ENCODE peak calls at places on chromosomes 16 and 17, in ten cellular contexts. E is AG04450, X is spleen, N is MM.1S, M is progenitor cell of endocrine pancreas, R is GM13976, P is uterus, W is upper lobe of left lung, Q is heart left ventricle, B is IMR-90. O is an unnamed sample.
A peak's percentile ranks its signal among the peaks of the same experiment; 100 is the strongest.

GRCh38 chr16:26816266-26816665 is 250.5 kb upstream of the C16orf82 start:
- DNase-seq in E (no peak), X (no peak), N (no peak), M (no peak), R (no peak), P (no peak), W (no peak), Q (no peak), B (no peak), O (no peak)

GRCh38 chr16:87835882-87836331 is 33.4 kb downstream of the SLC7A5 start:
- DNase-seq in E (no peak), X (no peak), N (no peak), M (no peak), R (no peak), P (no peak), W (peak; percentile 75), Q (no peak), B (no peak), O (no peak)

GRCh38 chr17:35448214-35448898 is at the start of gene SLFN13:
- DNase-seq in E (no peak), X (peak; percentile 96), N (peak; percentile 93), M (peak; percentile 49), R (peak; percentile 87), P (peak; percentile 54), W (peak; percentile 94), Q (peak; percentile 91), B (peak; percentile 64), O (peak; percentile 93)

GRCh38 chr17:44083250-44083849 is 12.8 kb downstream of the G6PC3 start:
- DNase-seq in E (no peak), X (no peak), N (no peak), M (no peak), R (no peak), P (no peak), W (peak; percentile 50), Q (no peak), B (no peak), O (no peak)

GRCh38 chr17:49834118-49834743 is 13.6 kb downstream of the TAC4 start:
- DNase-seq in E (no peak), X (no peak), N (no peak), M (no peak), R (no peak), P (no peak), W (no peak), Q (no peak), B (peak; percentile 46), O (no peak)

GRCh38 chr17:50909765-50910661 is 43.9 kb upstream of the TOB1 start:
- DNase-seq in E (no peak), X (no peak), N (no peak), M (no peak), R (no peak), P (no peak), W (peak; percentile 45), Q (no peak), B (no peak), O (no peak)

GRCh38 chr16:51408357-51408756 is 257.3 kb upstream of the SALL1 start:
- DNase-seq in E (no peak), X (no peak), N (no peak), M (no peak), R (no peak), P (no peak), W (no peak), Q (no peak), B (peak; percentile 61), O (no peak)

GRCh38 chr17:58202859-58203258 is 10.3 kb downstream of the EPX start:
- DNase-seq in E (no peak), X (no peak), N (no peak), M (no peak), R (peak; percentile 10), P (no peak), W (no peak), Q (no peak), B (no peak), O (no peak)

GRCh38 chr17:80761421-80761871 is 216.8 kb downstream of the RPTOR start:
- DNase-seq in E (no peak), X (no peak), N (no peak), M (no peak), R (no peak), P (no peak), W (no peak), Q (no peak), B (peak; percentile 88), O (no peak)

GRCh38 chr16:25260416-25260815 is 2.8 kb upstream of the ZKSCAN2 start:
- DNase-seq in E (no peak), X (no peak), N (no peak), M (no peak), R (no peak), P (no peak), W (no peak), Q (no peak), B (peak; percentile 34), O (no peak)

DNA sequence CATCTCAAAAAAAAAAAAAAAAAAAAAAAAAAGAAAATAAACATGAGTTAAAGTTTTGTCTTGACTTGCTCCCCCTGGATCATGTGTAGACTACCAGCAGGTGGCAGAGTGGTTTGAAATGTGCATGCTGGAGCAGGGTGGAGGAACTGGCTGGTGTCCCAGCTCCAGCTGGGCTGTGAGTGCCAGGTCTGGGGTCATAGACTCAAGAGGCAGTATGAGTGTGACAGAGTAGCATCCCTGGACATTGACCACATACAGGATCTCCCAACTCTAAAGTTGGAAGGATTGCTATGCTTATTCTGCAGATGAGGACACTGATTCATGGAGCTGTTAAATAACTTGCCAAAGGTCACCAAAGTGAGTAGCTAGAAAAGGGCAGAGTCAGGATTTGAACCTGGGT is 198.0 kb upstream of the MPHOSPH6 start:
- DNase-seq in E (no peak), X (no peak), N (no peak), M (no peak), R (peak; percentile 44), P (no peak), W (no peak), Q (no peak), B (peak; percentile 32), O (no peak)
- TF ChIP-seq CTCF in E (peak; percentile 28), X (peak; percentile 6), N (no peak), M (peak; percentile 45), R (no peak), P (no peak), W (no peak), Q (peak; percentile 30), B (peak; percentile 25), O (peak; percentile 28)

DNA sequence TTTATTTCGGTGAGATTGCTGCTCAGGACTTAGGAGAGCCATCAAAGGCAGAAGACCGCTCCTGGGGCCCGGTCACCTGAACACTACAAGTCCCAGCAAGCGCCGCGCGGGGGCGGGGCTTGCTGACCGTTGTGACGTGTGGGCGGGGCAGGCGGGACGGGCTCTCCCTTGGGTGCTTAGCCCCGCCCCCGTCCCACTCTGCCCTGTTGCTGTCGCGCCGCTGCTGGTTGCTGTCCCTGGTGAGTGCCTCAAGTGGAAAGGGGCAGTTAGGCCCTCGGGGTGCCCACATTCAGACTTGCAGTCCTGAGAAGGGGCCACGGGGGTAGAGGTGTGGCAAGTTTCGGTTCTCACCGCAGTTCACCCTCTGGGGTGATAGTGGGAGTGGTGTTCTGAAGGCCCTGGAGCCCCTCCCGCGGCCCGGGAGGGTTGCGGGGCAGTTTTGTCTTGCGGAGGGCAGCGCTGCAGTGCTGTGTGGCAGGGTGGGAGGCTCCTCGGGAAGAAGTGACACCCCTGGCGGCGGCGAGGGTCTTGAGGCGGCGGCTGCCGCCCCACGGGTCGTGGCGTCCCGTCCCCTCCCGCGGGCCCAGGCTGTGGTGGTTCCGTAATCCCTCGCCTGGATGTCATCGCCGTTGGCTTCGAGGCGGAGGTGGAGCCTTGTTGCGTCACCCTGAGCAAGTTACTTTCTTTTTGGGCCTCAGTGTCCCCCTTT is at the start of gene CALCOCO2:
- DNase-seq in E (peak; percentile 65), X (peak; percentile 98), N (peak; percentile 97), M (peak; percentile 81), R (peak; percentile 97), P (peak; percentile 95), W (peak; percentile 99), Q (peak; percentile 97), B (peak; percentile 89), O (peak; percentile 98)
- TF ChIP-seq CTCF in E (no peak), X (no peak), N (peak; percentile 13), M (no peak), R (no peak), P (no peak), W (peak; percentile 27), Q (no peak), B (no peak), O (no peak)

DNA sequence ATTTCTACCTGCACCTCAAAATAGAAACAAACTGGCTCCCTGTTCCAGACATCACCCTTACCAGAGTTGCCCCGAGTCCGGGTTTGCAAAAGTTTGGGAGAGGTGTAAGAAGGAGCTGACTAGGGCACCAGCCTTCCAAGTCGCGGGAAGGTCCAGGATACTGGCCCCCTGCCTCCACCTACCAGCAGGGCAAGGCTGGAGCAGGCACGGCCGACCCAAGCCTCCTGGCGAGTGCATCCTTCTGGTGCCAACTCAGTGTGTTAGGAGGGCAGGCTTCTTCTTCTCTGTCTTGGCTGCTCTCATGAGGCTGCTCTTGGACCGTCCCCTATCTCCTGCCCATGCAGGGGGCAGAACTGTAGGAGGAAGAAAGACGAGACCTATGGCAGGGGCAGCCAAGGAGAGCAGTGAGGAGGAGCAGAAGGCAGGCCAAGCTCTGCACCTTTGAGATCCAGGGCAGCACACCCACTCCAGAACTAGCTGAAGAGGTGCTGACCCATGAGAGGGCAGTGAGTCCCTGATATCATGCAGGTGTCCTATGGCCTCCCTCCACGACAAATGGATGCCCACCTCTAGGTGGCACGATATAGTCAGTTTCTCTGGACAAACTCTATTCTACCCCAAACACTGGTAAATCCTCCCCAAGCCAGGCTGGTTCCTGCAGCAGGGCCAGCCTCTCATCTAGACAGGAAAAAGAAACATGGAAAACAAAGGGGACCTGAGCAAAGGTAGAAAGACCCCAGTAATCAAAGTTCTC is 54.4 kb downstream of the CYTH1 start:
- DNase-seq in E (no peak), X (no peak), N (peak; percentile 25), M (no peak), R (no peak), P (no peak), W (peak; percentile 48), Q (no peak), B (no peak), O (no peak)
- TF ChIP-seq CTCF in E (no peak), X (no peak), N (peak; percentile 36), M (no peak), R (peak; percentile 12), P (no peak), W (no peak), Q (no peak), B (no peak), O (no peak)

GRCh38 chr17:2974347-2974746 is 89.1 kb downstream of the OR1D5 start:
- DNase-seq in E (no peak), X (no peak), N (no peak), M (no peak), R (no peak), P (no peak), W (no peak), Q (no peak), B (no peak), O (no peak)
- TF ChIP-seq CTCF in E (no peak), X (no peak), N (no peak), M (no peak), R (no peak), P (no peak), W (no peak), Q (no peak), B (no peak), O (no peak)

DNA sequence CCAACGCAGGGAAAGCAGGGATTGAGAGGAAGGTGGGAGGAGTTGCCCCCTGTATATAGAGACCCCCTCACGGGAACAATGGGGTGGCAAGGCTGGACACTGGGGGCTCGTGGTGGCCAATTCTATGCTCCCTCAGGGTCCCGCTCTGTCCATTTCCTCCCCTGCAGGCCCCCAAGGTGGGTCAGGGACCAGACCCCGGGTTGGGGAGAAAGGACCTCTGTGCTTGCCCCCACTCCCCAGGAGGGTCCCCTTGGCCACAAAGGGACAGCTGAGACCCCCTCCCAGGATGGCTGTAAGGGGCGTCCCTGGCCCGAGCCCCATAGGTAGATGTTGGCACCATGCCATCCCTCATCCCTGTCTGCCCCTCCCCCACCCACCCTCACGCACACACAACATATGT is 422 bp upstream of the NEUROD2 start:
- DNase-seq in E (no peak), X (no peak), N (no peak), M (no peak), R (no peak), P (no peak), W (no peak), Q (no peak), B (no peak), O (no peak)
- TF ChIP-seq CTCF in E (no peak), X (no peak), N (no peak), M (no peak), R (no peak), P (no peak), W (no peak), Q (no peak), B (no peak), O (no peak)